ENCODE peak calls at places on chromosome 19, in eight cellular contexts. S is fibroblast of mammary gland; V is BJ; D is activated T-cell treated with anti-CD3 and anti-CD28 coated beads, Interleukin-2, amount 50 U/mL, for 4 hours; T is effector memory CD8-positive, alpha-beta T cell; R is GM04504; C is left colon; W is activated CD8-positive, alpha-beta memory T cell treated with anti-CD3 and anti-CD28 coated beads for 1 hour. M is an unnamed sample.

GRCh38 chr19:53109527-53109926 is 6.3 kb upstream of the ZNF160 start:
- DNase-seq in C (no peak), V (no peak), D (no peak), S (no peak), T (no peak), R (no peak), W (no peak), M (no peak)

GRCh38 chr19:52691215-52691610 is 43.6 kb downstream of the ZNF611 start:
- DNase-seq in V (no peak), D (no peak), C (no peak), R (no peak), T (no peak), S (no peak), W (no peak), M (no peak)

GRCh38 chr19:1063030-1063908 is 3.7 kb upstream of the ARHGAP45 start:
- DNase-seq in R (no peak), W (no peak), V (no peak), S (peak), D (no peak), C (peak), T (peak), M (peak)

GRCh38 chr19:42216653-42217521 is 590 bp downstream of the DEDD2 start:
- DNase-seq in W (no peak), T (no peak), S (peak), C (peak), D (no peak), R (no peak), V (no peak), M (no peak)

GRCh38 chr19:57512845-57513244 is 13.1 kb downstream of the ZNF773 start:
- DNase-seq in R (no peak), W (no peak), D (no peak), S (peak), T (no peak), C (no peak), V (no peak), M (no peak)

GRCh38 chr19:31519216-31519615 is 170.0 kb upstream of the TSHZ3 start:
- DNase-seq in V (no peak), R (no peak), C (no peak), D (no peak), W (no peak), S (no peak), T (no peak), M (no peak)

GRCh38 chr19:58381460-58382220 is 810 bp upstream of the ZNF837 start:
- DNase-seq in V (no peak), R (no peak), D (no peak), C (no peak), T (no peak), S (no peak), W (no peak), M (no peak)

GRCh38 chr19:888615-889385 is 4.2 kb downstream of the MED16 start:
- DNase-seq in R (no peak), D (peak), W (peak), S (no peak), V (no peak), C (no peak), T (no peak), M (no peak)

GRCh38 chr19:39845172-39845571 is 1.0 kb downstream of the FBL start:
- DNase-seq in D (no peak), S (no peak), R (no peak), T (no peak), C (no peak), W (no peak), V (no peak), M (no peak)

GRCh38 chr19:572140-572890 is at the start of gene BSG:
- DNase-seq in S (peak), C (peak), T (peak), R (peak), D (peak), V (peak), W (peak), M (peak)

M was measured in NK-92 treated with Interleukin-12 subunit alpha and Interleukin-12 subunit beta, amount 100 ng/mL, for 24 hours.